ENCODE peak calls at places on chromosome 9, in four cellular contexts. I, U, S and E are unnamed samples.

GRCh38 chr9:33737811-33738606 is 57.4 kb upstream of the PRSS3 start:
- DNase-seq in U (peak), S (peak), I (no peak), E (peak)

GRCh38 chr9:33946779-33947535 is 101.7 kb downstream of the UBAP2 start:
- DNase-seq in I (no peak), U (no peak), S (peak), E (peak)

GRCh38 chr9:3491450-3491849 is 34.4 kb downstream of the RFX3 start:
- DNase-seq in U (no peak), S (no peak), I (no peak), E (no peak)

GRCh38 chr9:33048054-33048465 is 23.0 kb downstream of the DNAJA1 start:
- DNase-seq in S (no peak), U (no peak), I (no peak), E (no peak)

GRCh38 chr9:93670208-93671029 is 94.0 kb downstream of the PHF2 start:
- DNase-seq in S (no peak), I (peak), U (peak), E (no peak)

GRCh38 chr9:114086009-114086408 is 7.9 kb upstream of the AMBP start:
- DNase-seq in I (no peak), S (no peak), U (no peak), E (no peak)

GRCh38 chr9:124758691-124759090 is 12.4 kb downstream of the NR6A1 start:
- DNase-seq in U (no peak), I (no peak), S (no peak), E (no peak)

GRCh38 chr9:34454571-34455065 is 3.8 kb downstream of the FAM219A start:
- DNase-seq in U (peak), S (peak), I (no peak), E (peak)

GRCh38 chr9:126397056-126397455 is 70.4 kb downstream of the MVB12B start:
- DNase-seq in I (no peak), S (no peak), U (no peak), E (no peak)

GRCh38 chr9:7802666-7803065 is 3.1 kb upstream of the DMAC1 start:
- DNase-seq in I (no peak), S (no peak), U (no peak), E (no peak)

GRCh38 chr9:20437466-20437865 is 184.8 kb downstream of the MLLT3 start:
- DNase-seq in I (no peak), S (no peak), U (no peak), E (no peak)

GRCh38 chr9:130938652-130939404 is at the start of gene FIBCD1:
- DNase-seq in U (no peak), I (no peak), S (no peak), E (no peak)

GRCh38 chr9:132210472-132211145 is 48.8 kb downstream of the NTNG2 start:
- DNase-seq in U (no peak), S (peak), I (no peak), E (no peak)

GRCh38 chr9:93810028-93810971 is 144.9 kb downstream of the BARX1 start:
- DNase-seq in I (no peak), S (no peak), U (no peak), E (no peak)

GRCh38 chr9:10268500-10269485 is 344.0 kb downstream of the PTPRD start:
- DNase-seq in U (no peak), S (no peak), I (no peak), E (no peak)

GRCh38 chr9:14309403-14309802 is 4.5 kb downstream of the NFIB start:
- DNase-seq in I (no peak), U (no peak), S (peak), E (no peak)

GRCh38 chr9:127106493-127106855 is 16.0 kb downstream of the ANGPTL2 start:
- DNase-seq in I (no peak), S (no peak), U (no peak), E (no peak)

GRCh38 chr9:1604942-1605560 is 410.1 kb upstream of the SMARCA2 start:
- DNase-seq in U (no peak), I (no peak), S (peak), E (no peak)

GRCh38 chr9:34796924-34797323 is 87.0 kb upstream of the CCL21 start:
- DNase-seq in S (no peak), I (no peak), U (no peak), E (no peak)

GRCh38 chr9:13295556-13295955 is 16.1 kb upstream of the MPDZ start:
- DNase-seq in I (no peak), U (no peak), S (no peak), E (no peak)

GRCh38 chr9:33012328-33013068 is 11.1 kb upstream of the APTX start:
- DNase-seq in U (no peak), I (no peak), S (no peak), E (no peak)

GRCh38 chr9:14616188-14616982 is 76.8 kb downstream of the ZDHHC21 start:
- DNase-seq in S (peak), U (no peak), I (no peak), E (peak)

GRCh38 chr9:127903557-127904475 is 4.4 kb upstream of the ST6GALNAC6 start:
- DNase-seq in S (no peak), U (peak), I (peak), E (no peak)

GRCh38 chr9:37390759-37391158 is 31.7 kb upstream of the GRHPR start:
- DNase-seq in U (no peak), I (no peak), S (peak), E (no peak)

GRCh38 chr9:77707696-77708095 is 59.6 kb upstream of the GNA14 start:
- DNase-seq in S (peak), I (peak), U (peak), E (peak)

GRCh38 chr9:1025131-1025530 is 25.0 kb upstream of the DMRT2 start:
- DNase-seq in U (no peak), S (no peak), I (no peak), E (no peak)

GRCh38 chr9:89419978-89420394 is 77.9 kb downstream of the SEMA4D start:
- DNase-seq in S (no peak), U (no peak), I (no peak), E (no peak)

GRCh38 chr9:70805953-70806352 is 315.5 kb downstream of the TRPM3 start:
- DNase-seq in I (no peak), S (no peak), U (no peak), E (no peak)

GRCh38 chr9:26725573-26725972 is 167.0 kb downstream of the CAAP1 start:
- DNase-seq in I (no peak), U (no peak), S (no peak), E (peak)

GRCh38 chr9:78004478-78005229 is 27.0 kb downstream of the GNAQ start:
- DNase-seq in S (peak), I (no peak), U (no peak), E (no peak)

GRCh38 chr9:21904371-21904770 is 89.8 kb downstream of the CDKN2A start:
- DNase-seq in I (no peak), U (no peak), S (no peak), E (peak)